ENCODE peak calls at places on chromosome 5, in seven cellular contexts. G, P, V, M, T, Y and H are unnamed samples.

GRCh38 chr5:38651806-38652205 is 95.4 kb upstream of the LIFR start:
- DNase-seq in M (no peak), T (no peak), G (no peak), Y (no peak), V (no peak), P (no peak), H (no peak)

GRCh38 chr5:144812770-144813169 is 642.1 kb downstream of the KCTD16 start:
- DNase-seq in Y (no peak), P (no peak), M (no peak), T (peak; percentile 69), G (no peak), V (peak; percentile 73), H (peak; percentile 59)

GRCh38 chr5:107359033-107359915 is 311.5 kb downstream of the EFNA5 start:
- DNase-seq in T (no peak), G (no peak), M (no peak), P (no peak), V (peak; percentile 45), Y (peak; percentile 29), H (no peak)

GRCh38 chr5:173859315-173860038 is 28.7 kb upstream of the CPEB4 start:
- DNase-seq in V (no peak), P (no peak), Y (no peak), M (peak; percentile 6), T (no peak), G (no peak), H (no peak)

GRCh38 chr5:178273665-178274541 is 41.3 kb upstream of the PHYKPL start:
- DNase-seq in M (no peak), V (no peak), T (no peak), G (no peak), P (no peak), Y (no peak), H (no peak)

GRCh38 chr5:146574713-146575112 is 58.7 kb upstream of the GPR151 start:
- DNase-seq in M (no peak), G (no peak), V (no peak), P (no peak), T (no peak), Y (no peak), H (no peak)

GRCh38 chr5:50727149-50727496 is 60.7 kb downstream of the PARP8 start:
- DNase-seq in T (peak; percentile 45), V (no peak), P (no peak), G (no peak), Y (peak; percentile 72), M (peak; percentile 69), H (no peak)

GRCh38 chr5:969421-969839 is 39.2 kb upstream of the NKD2 start:
- DNase-seq in Y (no peak), V (peak; percentile 56), P (no peak), T (no peak), M (no peak), G (no peak), H (no peak)

GRCh38 chr5:35081134-35081533 is 33.4 kb upstream of the AGXT2 start:
- DNase-seq in T (no peak), M (no peak), Y (no peak), V (no peak), P (no peak), G (no peak), H (no peak)

GRCh38 chr5:125584119-125584518 is 837.7 kb upstream of the ZNF608 start:
- DNase-seq in M (no peak), T (no peak), V (peak; percentile 31), P (no peak), Y (no peak), G (no peak), H (no peak)

GRCh38 chr5:116970318-116970717 is 395.7 kb upstream of the SEMA6A start:
- DNase-seq in G (no peak), T (no peak), V (no peak), M (no peak), P (peak; percentile 9), Y (no peak), H (no peak)